ENCODE peak calls at places on chromosomes 6 and 20, in nine cellular contexts. One of them, this sample, is unnamed.

GRCh38 chr6:161257778-161258457 is 15.9 kb downstream of the AGPAT4 start:
- DNase-seq in neural progenitor cell: no peak
- DNase-seq in IMR-90: peak
- DNase-seq in bronchial epithelial cell: peak
- DNase-seq in A549: peak
- DNase-seq in lower lobe of right lung: no peak
- DNase-seq in GM06990: no peak
- DNase-seq in fibroblast of mammary gland: peak
- DNase-seq in LNCaP clone FGC: no peak
- DNase-seq in this sample: peak

GRCh38 chr20:41169184-41169690 is 31.9 kb downstream of the PLCG1 start:
- DNase-seq in neural progenitor cell: no peak
- DNase-seq in IMR-90: no peak
- DNase-seq in bronchial epithelial cell: no peak
- DNase-seq in A549: no peak
- DNase-seq in lower lobe of right lung: no peak
- DNase-seq in GM06990: no peak
- DNase-seq in fibroblast of mammary gland: no peak
- DNase-seq in LNCaP clone FGC: no peak
- DNase-seq in this sample: no peak

GRCh38 chr6:122352958-122353357 is 46.5 kb upstream of the HSF2 start:
- DNase-seq in neural progenitor cell: no peak
- DNase-seq in IMR-90: no peak
- DNase-seq in bronchial epithelial cell: no peak
- DNase-seq in A549: no peak
- DNase-seq in lower lobe of right lung: no peak
- DNase-seq in GM06990: no peak
- DNase-seq in fibroblast of mammary gland: no peak
- DNase-seq in LNCaP clone FGC: no peak
- DNase-seq in this sample: no peak

GRCh38 chr6:5045417-5045816 is 39.7 kb upstream of the PPP1R3G start:
- DNase-seq in neural progenitor cell: no peak
- DNase-seq in IMR-90: peak
- DNase-seq in bronchial epithelial cell: no peak
- DNase-seq in A549: no peak
- DNase-seq in lower lobe of right lung: no peak
- DNase-seq in GM06990: no peak
- DNase-seq in fibroblast of mammary gland: no peak
- DNase-seq in LNCaP clone FGC: no peak
- DNase-seq in this sample: no peak

GRCh38 chr20:24673678-24674570 is 204.5 kb downstream of the SYNDIG1 start:
- DNase-seq in neural progenitor cell: no peak
- DNase-seq in IMR-90: peak
- DNase-seq in bronchial epithelial cell: peak
- DNase-seq in A549: peak
- DNase-seq in lower lobe of right lung: no peak
- DNase-seq in GM06990: no peak
- DNase-seq in fibroblast of mammary gland: peak
- DNase-seq in LNCaP clone FGC: no peak
- DNase-seq in this sample: no peak

GRCh38 chr20:35339007-35339406 is 46.8 kb upstream of the FAM83C start:
- DNase-seq in neural progenitor cell: no peak
- DNase-seq in IMR-90: peak
- DNase-seq in bronchial epithelial cell: peak
- DNase-seq in A549: no peak
- DNase-seq in lower lobe of right lung: no peak
- DNase-seq in GM06990: no peak
- DNase-seq in fibroblast of mammary gland: peak
- DNase-seq in LNCaP clone FGC: no peak
- DNase-seq in this sample: peak

GRCh38 chr6:161434331-161434730 is 160.5 kb upstream of the AGPAT4 start:
- DNase-seq in neural progenitor cell: no peak
- DNase-seq in IMR-90: no peak
- DNase-seq in bronchial epithelial cell: no peak
- DNase-seq in A549: no peak
- DNase-seq in lower lobe of right lung: no peak
- DNase-seq in GM06990: no peak
- DNase-seq in fibroblast of mammary gland: peak
- DNase-seq in LNCaP clone FGC: no peak
- DNase-seq in this sample: no peak

GRCh38 chr6:42021847-42022754 is 28.2 kb upstream of the TAF8 start:
- DNase-seq in neural progenitor cell: no peak
- DNase-seq in IMR-90: no peak
- DNase-seq in bronchial epithelial cell: no peak
- DNase-seq in A549: no peak
- DNase-seq in lower lobe of right lung: no peak
- DNase-seq in GM06990: peak
- DNase-seq in fibroblast of mammary gland: peak
- DNase-seq in LNCaP clone FGC: no peak
- DNase-seq in this sample: no peak

GRCh38 chr20:10022615-10023014 is 12.2 kb upstream of the ANKEF1 start:
- DNase-seq in neural progenitor cell: no peak
- DNase-seq in IMR-90: no peak
- DNase-seq in bronchial epithelial cell: peak
- DNase-seq in A549: no peak
- DNase-seq in lower lobe of right lung: no peak
- DNase-seq in GM06990: no peak
- DNase-seq in fibroblast of mammary gland: peak
- DNase-seq in LNCaP clone FGC: no peak
- DNase-seq in this sample: no peak

GRCh38 chr20:60572991-60573390 is 614.8 kb downstream of the CDH26 start:
- DNase-seq in neural progenitor cell: no peak
- DNase-seq in IMR-90: no peak
- DNase-seq in bronchial epithelial cell: no peak
- DNase-seq in A549: no peak
- DNase-seq in lower lobe of right lung: no peak
- DNase-seq in GM06990: no peak
- DNase-seq in fibroblast of mammary gland: peak
- DNase-seq in LNCaP clone FGC: no peak
- DNase-seq in this sample: no peak

GRCh38 chr20:24837721-24838456 is 111.2 kb upstream of the CST7 start:
- DNase-seq in neural progenitor cell: no peak
- DNase-seq in IMR-90: peak
- DNase-seq in bronchial epithelial cell: peak
- DNase-seq in A549: no peak
- DNase-seq in lower lobe of right lung: no peak
- DNase-seq in GM06990: no peak
- DNase-seq in fibroblast of mammary gland: no peak
- DNase-seq in LNCaP clone FGC: no peak
- DNase-seq in this sample: peak

GRCh38 chr20:17593902-17594301 is 24.0 kb downstream of the DSTN start:
- DNase-seq in neural progenitor cell: no peak
- DNase-seq in IMR-90: no peak
- DNase-seq in bronchial epithelial cell: no peak
- DNase-seq in A549: no peak
- DNase-seq in lower lobe of right lung: no peak
- DNase-seq in GM06990: no peak
- DNase-seq in fibroblast of mammary gland: no peak
- DNase-seq in LNCaP clone FGC: no peak
- DNase-seq in this sample: no peak

GRCh38 chr6:53922571-53922981 is 127.8 kb downstream of the LRRC1 start:
- DNase-seq in neural progenitor cell: peak
- DNase-seq in IMR-90: no peak
- DNase-seq in bronchial epithelial cell: no peak
- DNase-seq in A549: peak
- DNase-seq in lower lobe of right lung: no peak
- DNase-seq in GM06990: no peak
- DNase-seq in fibroblast of mammary gland: no peak
- DNase-seq in LNCaP clone FGC: no peak
- DNase-seq in this sample: no peak

GRCh38 chr6:39980839-39981580 is 46.7 kb upstream of the MOCS1 start:
- DNase-seq in neural progenitor cell: peak
- DNase-seq in IMR-90: peak
- DNase-seq in bronchial epithelial cell: peak
- DNase-seq in A549: peak
- DNase-seq in lower lobe of right lung: no peak
- DNase-seq in GM06990: no peak
- DNase-seq in fibroblast of mammary gland: peak
- DNase-seq in LNCaP clone FGC: no peak
- DNase-seq in this sample: peak

GRCh38 chr6:108989700-108990099 is 104.9 kb downstream of the SESN1 start:
- DNase-seq in neural progenitor cell: no peak
- DNase-seq in IMR-90: no peak
- DNase-seq in bronchial epithelial cell: no peak
- DNase-seq in A549: no peak
- DNase-seq in lower lobe of right lung: no peak
- DNase-seq in GM06990: no peak
- DNase-seq in fibroblast of mammary gland: no peak
- DNase-seq in LNCaP clone FGC: no peak
- DNase-seq in this sample: no peak

GRCh38 chr6:90156861-90157260 is 139.8 kb downstream of the BACH2 start:
- DNase-seq in neural progenitor cell: no peak
- DNase-seq in IMR-90: no peak
- DNase-seq in bronchial epithelial cell: peak
- DNase-seq in A549: no peak
- DNase-seq in lower lobe of right lung: no peak
- DNase-seq in GM06990: no peak
- DNase-seq in fibroblast of mammary gland: no peak
- DNase-seq in LNCaP clone FGC: no peak
- DNase-seq in this sample: no peak

GRCh38 chr6:27812805-27813626 is 99.2 kb downstream of the OR2B2 start:
- DNase-seq in neural progenitor cell: no peak
- DNase-seq in IMR-90: no peak
- DNase-seq in bronchial epithelial cell: no peak
- DNase-seq in A549: no peak
- DNase-seq in lower lobe of right lung: no peak
- DNase-seq in GM06990: no peak
- DNase-seq in fibroblast of mammary gland: no peak
- DNase-seq in LNCaP clone FGC: no peak
- DNase-seq in this sample: no peak
- H3K4me3 ChIP-seq in neural progenitor cell: peak
- H3K4me3 ChIP-seq in IMR-90: no peak
- H3K4me3 ChIP-seq in bronchial epithelial cell: no peak
- H3K4me3 ChIP-seq in A549: no peak
- H3K4me3 ChIP-seq in lower lobe of right lung: no peak
- H3K4me3 ChIP-seq in GM06990: no peak
- H3K4me3 ChIP-seq in fibroblast of mammary gland: no peak
- H3K4me3 ChIP-seq in LNCaP clone FGC: no peak
- H3K4me3 ChIP-seq in this sample: no peak

DNA sequence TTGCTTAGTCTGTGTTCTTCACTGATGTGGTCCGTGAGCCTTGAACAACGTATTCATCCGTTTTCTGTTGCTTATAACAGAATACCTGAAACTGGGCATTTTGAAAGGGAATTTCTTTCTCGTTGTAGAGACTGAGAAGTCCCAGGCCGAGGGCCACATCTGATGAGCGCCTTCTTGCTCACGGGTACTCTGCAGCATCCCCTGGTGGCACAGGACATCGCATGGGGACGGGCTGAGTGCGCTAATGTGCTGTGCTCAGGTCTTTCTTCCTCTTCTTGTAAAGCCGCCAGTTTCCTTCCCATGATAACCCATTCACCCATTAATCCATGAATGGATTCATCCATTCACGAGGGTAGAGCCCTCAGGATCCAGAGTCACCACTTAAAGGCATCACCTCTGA is 161.0 kb downstream of the NFATC2 start:
- DNase-seq in neural progenitor cell: no peak
- DNase-seq in IMR-90: no peak
- DNase-seq in bronchial epithelial cell: no peak
- DNase-seq in A549: no peak
- DNase-seq in lower lobe of right lung: no peak
- DNase-seq in GM06990: no peak
- DNase-seq in fibroblast of mammary gland: no peak
- DNase-seq in LNCaP clone FGC: no peak
- DNase-seq in this sample: no peak
- TF ChIP-seq CTCF in neural progenitor cell: no peak
- TF ChIP-seq CTCF in IMR-90: no peak
- TF ChIP-seq CTCF in bronchial epithelial cell: no peak
- TF ChIP-seq CTCF in A549: no peak
- TF ChIP-seq CTCF in lower lobe of right lung: no peak
- TF ChIP-seq CTCF in GM06990: peak
- TF ChIP-seq CTCF in fibroblast of mammary gland: no peak
- TF ChIP-seq CTCF in LNCaP clone FGC: no peak
- TF ChIP-seq CTCF in this sample: no peak

GRCh38 chr20:63240004-63240403 is 4.3 kb downstream of the BIRC7 start:
- DNase-seq in neural progenitor cell: no peak
- DNase-seq in IMR-90: no peak
- DNase-seq in bronchial epithelial cell: no peak
- DNase-seq in A549: no peak
- DNase-seq in lower lobe of right lung: no peak
- DNase-seq in GM06990: no peak
- DNase-seq in fibroblast of mammary gland: no peak
- DNase-seq in LNCaP clone FGC: no peak
- DNase-seq in this sample: no peak
- H3K4me3 ChIP-seq in neural progenitor cell: no peak
- H3K4me3 ChIP-seq in IMR-90: no peak
- H3K4me3 ChIP-seq in bronchial epithelial cell: no peak
- H3K4me3 ChIP-seq in A549: no peak
- H3K4me3 ChIP-seq in lower lobe of right lung: no peak
- H3K4me3 ChIP-seq in GM06990: no peak
- H3K4me3 ChIP-seq in fibroblast of mammary gland: no peak
- H3K4me3 ChIP-seq in LNCaP clone FGC: no peak
- H3K4me3 ChIP-seq in this sample: no peak

GRCh38 chr6:27871919-27872633 is 40.1 kb downstream of the OR2B2 start:
- DNase-seq in neural progenitor cell: peak
- DNase-seq in IMR-90: peak
- DNase-seq in bronchial epithelial cell: peak
- DNase-seq in A549: peak
- DNase-seq in lower lobe of right lung: peak
- DNase-seq in GM06990: peak
- DNase-seq in fibroblast of mammary gland: peak
- DNase-seq in LNCaP clone FGC: peak
- DNase-seq in this sample: peak
- TF ChIP-seq CTCF in neural progenitor cell: peak
- TF ChIP-seq CTCF in IMR-90: peak
- TF ChIP-seq CTCF in bronchial epithelial cell: peak
- TF ChIP-seq CTCF in A549: no peak
- TF ChIP-seq CTCF in lower lobe of right lung: no peak
- TF ChIP-seq CTCF in GM06990: peak
- TF ChIP-seq CTCF in fibroblast of mammary gland: no peak
- TF ChIP-seq CTCF in LNCaP clone FGC: peak
- TF ChIP-seq CTCF in this sample: peak

DNA sequence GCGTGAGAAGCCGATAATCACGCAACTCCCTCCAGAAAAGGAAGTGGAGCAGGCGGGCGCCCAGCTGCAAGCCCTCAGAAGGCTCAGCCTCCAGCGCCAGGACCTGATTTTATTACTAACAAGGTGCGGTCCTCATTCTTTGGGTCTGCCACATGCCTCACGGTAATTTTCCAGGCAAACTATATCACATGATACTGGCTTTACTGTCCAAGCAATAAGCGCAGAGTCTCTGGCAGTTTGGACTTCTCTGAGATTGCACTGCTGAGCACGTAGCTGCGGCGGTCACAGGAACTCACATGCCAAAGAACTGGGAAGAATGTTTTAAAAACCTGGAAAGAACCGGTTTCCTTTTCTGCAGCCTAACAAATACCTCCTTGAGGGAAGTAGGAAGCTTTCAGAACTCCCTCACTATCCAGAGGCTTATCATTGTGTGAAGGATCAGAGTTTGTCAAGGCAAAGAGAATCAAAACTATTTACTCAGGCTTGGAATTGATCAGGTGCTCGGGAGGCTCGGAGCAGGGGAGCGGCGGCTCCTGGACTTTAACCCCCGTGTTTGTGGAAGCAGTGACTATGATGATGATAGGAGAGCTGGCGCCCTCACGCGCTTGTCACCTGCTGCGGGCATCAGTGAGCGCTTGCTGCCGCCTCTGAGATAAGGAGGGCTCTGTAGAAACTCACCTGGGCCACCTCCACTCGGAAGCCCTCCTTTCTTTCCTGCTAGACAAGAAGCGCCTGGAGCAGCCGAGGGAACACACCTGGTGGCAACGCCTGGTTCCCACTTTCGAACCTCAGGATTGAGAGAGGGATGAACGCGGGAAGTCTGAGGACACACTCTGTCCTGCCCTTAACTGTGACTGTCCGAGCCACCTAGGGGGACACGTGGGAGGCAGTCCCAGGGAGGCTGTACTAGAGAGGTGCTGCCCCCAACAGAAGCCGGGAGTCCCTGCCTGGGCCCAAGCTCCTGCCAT is 27.2 kb upstream of the SYNJ2 start:
- DNase-seq in neural progenitor cell: peak
- DNase-seq in IMR-90: peak
- DNase-seq in bronchial epithelial cell: peak
- DNase-seq in A549: no peak
- DNase-seq in lower lobe of right lung: no peak
- DNase-seq in GM06990: no peak
- DNase-seq in fibroblast of mammary gland: peak
- DNase-seq in LNCaP clone FGC: no peak
- DNase-seq in this sample: no peak
- H3K4me3 ChIP-seq in neural progenitor cell: no peak
- H3K4me3 ChIP-seq in IMR-90: no peak
- H3K4me3 ChIP-seq in bronchial epithelial cell: peak
- H3K4me3 ChIP-seq in A549: no peak
- H3K4me3 ChIP-seq in lower lobe of right lung: peak
- H3K4me3 ChIP-seq in GM06990: no peak
- H3K4me3 ChIP-seq in fibroblast of mammary gland: peak
- H3K4me3 ChIP-seq in LNCaP clone FGC: no peak
- H3K4me3 ChIP-seq in this sample: no peak